ENCODE peak calls at places on chromosomes 2 and 18, in four cellular contexts. One of them, this sample, is unnamed.

GRCh38 chr18:32896781-32897547 is 124.1 kb upstream of the KLHL14 start:
- DNase-seq in glutamatergic neuron: no peak
- DNase-seq in Panc1: no peak
- DNase-seq in nephron progenitor cell: no peak
- DNase-seq in this sample: no peak

GRCh38 chr2:48413676-48414075 is 116.3 kb upstream of the STON1 start:
- DNase-seq in nephron progenitor cell: no peak
- DNase-seq in glutamatergic neuron: no peak
- DNase-seq in Panc1: no peak
- DNase-seq in this sample: no peak

GRCh38 chr2:80429251-80429650 is 124.7 kb upstream of the LRRTM1 start:
- DNase-seq in nephron progenitor cell: no peak
- DNase-seq in Panc1: no peak
- DNase-seq in glutamatergic neuron: no peak
- DNase-seq in this sample: no peak

GRCh38 chr18:74702951-74703350 is 105.3 kb downstream of the ZNF407 start:
- DNase-seq in Panc1: no peak
- DNase-seq in nephron progenitor cell: no peak
- DNase-seq in glutamatergic neuron: no peak
- DNase-seq in this sample: no peak

GRCh38 chr2:43224131-43224570 is 2.3 kb downstream of the ZFP36L2 start:
- DNase-seq in glutamatergic neuron: peak
- DNase-seq in Panc1: no peak
- DNase-seq in nephron progenitor cell: peak
- DNase-seq in this sample: peak

GRCh38 chr2:18312818-18313217 is 247.6 kb downstream of the RDH14 start:
- DNase-seq in glutamatergic neuron: no peak
- DNase-seq in Panc1: no peak
- DNase-seq in nephron progenitor cell: no peak
- DNase-seq in this sample: no peak

GRCh38 chr2:191933307-191934105 is 86.6 kb upstream of the CAVIN2 start:
- DNase-seq in Panc1: no peak
- DNase-seq in nephron progenitor cell: no peak
- DNase-seq in glutamatergic neuron: peak
- DNase-seq in this sample: no peak

GRCh38 chr18:73509460-73509859 is 638.2 kb downstream of the FBXO15 start:
- DNase-seq in nephron progenitor cell: no peak
- DNase-seq in glutamatergic neuron: no peak
- DNase-seq in Panc1: no peak
- DNase-seq in this sample: no peak

GRCh38 chr2:102063360-102063947 is 71.7 kb downstream of the IL1R2 start:
- DNase-seq in Panc1: no peak
- DNase-seq in glutamatergic neuron: no peak
- DNase-seq in nephron progenitor cell: no peak
- DNase-seq in this sample: no peak

GRCh38 chr2:117272975-117273671 is 541.4 kb upstream of the DDX18 start:
- DNase-seq in Panc1: no peak
- DNase-seq in glutamatergic neuron: no peak
- DNase-seq in nephron progenitor cell: peak
- DNase-seq in this sample: no peak

GRCh38 chr18:58639751-58640427 is 11.0 kb upstream of the ALPK2 start:
- DNase-seq in Panc1: no peak
- DNase-seq in glutamatergic neuron: no peak
- DNase-seq in nephron progenitor cell: no peak
- DNase-seq in this sample: no peak

GRCh38 chr2:30421026-30421425 is 26.0 kb upstream of the LCLAT1 start:
- DNase-seq in Panc1: no peak
- DNase-seq in glutamatergic neuron: no peak
- DNase-seq in nephron progenitor cell: no peak
- DNase-seq in this sample: no peak

GRCh38 chr2:106991866-106992265 is 105.9 kb upstream of the ST6GAL2 start:
- DNase-seq in glutamatergic neuron: no peak
- DNase-seq in nephron progenitor cell: no peak
- DNase-seq in Panc1: no peak
- DNase-seq in this sample: no peak

GRCh38 chr2:138689705-138690104 is 90.5 kb downstream of the NXPH2 start:
- DNase-seq in glutamatergic neuron: no peak
- DNase-seq in nephron progenitor cell: no peak
- DNase-seq in Panc1: no peak
- DNase-seq in this sample: no peak

GRCh38 chr2:12929806-12930205 is 213.1 kb downstream of the TRIB2 start:
- DNase-seq in glutamatergic neuron: no peak
- DNase-seq in nephron progenitor cell: no peak
- DNase-seq in Panc1: no peak
- DNase-seq in this sample: no peak

GRCh38 chr2:100983684-100984310 is 18.3 kb upstream of the RPL31 start:
- DNase-seq in Panc1: no peak
- DNase-seq in glutamatergic neuron: no peak
- DNase-seq in nephron progenitor cell: no peak
- DNase-seq in this sample: no peak

GRCh38 chr2:28436525-28437051 is 43.9 kb downstream of the FOSL2 start:
- DNase-seq in nephron progenitor cell: no peak
- DNase-seq in Panc1: no peak
- DNase-seq in glutamatergic neuron: no peak
- DNase-seq in this sample: no peak

GRCh38 chr2:171154348-171154747 is 6.3 kb downstream of the TLK1 start:
- DNase-seq in nephron progenitor cell: no peak
- DNase-seq in Panc1: no peak
- DNase-seq in glutamatergic neuron: no peak
- DNase-seq in this sample: no peak

GRCh38 chr2:104476075-104476474 is 377.8 kb upstream of the POU3F3 start:
- DNase-seq in nephron progenitor cell: no peak
- DNase-seq in Panc1: no peak
- DNase-seq in glutamatergic neuron: no peak
- DNase-seq in this sample: no peak

GRCh38 chr2:126798276-126799140 is 100.2 kb upstream of the TEX51 start:
- DNase-seq in glutamatergic neuron: no peak
- DNase-seq in nephron progenitor cell: no peak
- DNase-seq in Panc1: no peak
- DNase-seq in this sample: no peak

GRCh38 chr2:55880416-55881143 is 43.0 kb downstream of the EFEMP1 start:
- DNase-seq in nephron progenitor cell: no peak
- DNase-seq in Panc1: no peak
- DNase-seq in glutamatergic neuron: no peak
- DNase-seq in this sample: no peak

GRCh38 chr2:99784946-99785345 is 295.1 kb upstream of the REV1 start:
- DNase-seq in glutamatergic neuron: no peak
- DNase-seq in Panc1: no peak
- DNase-seq in nephron progenitor cell: no peak
- DNase-seq in this sample: no peak
- TF ChIP-seq CTCF in glutamatergic neuron: no peak
- TF ChIP-seq CTCF in Panc1: no peak
- TF ChIP-seq CTCF in nephron progenitor cell: no peak
- TF ChIP-seq CTCF in this sample: no peak

GRCh38 chr18:31436825-31437224 is 10.7 kb upstream of the DSG3 start:
- DNase-seq in glutamatergic neuron: no peak
- DNase-seq in Panc1: no peak
- DNase-seq in nephron progenitor cell: no peak
- DNase-seq in this sample: no peak
- TF ChIP-seq CTCF in glutamatergic neuron: no peak
- TF ChIP-seq CTCF in Panc1: no peak
- TF ChIP-seq CTCF in nephron progenitor cell: no peak
- TF ChIP-seq CTCF in this sample: no peak

GRCh38 chr18:54926593-54927297 is 32.5 kb downstream of the CCDC68 start:
- DNase-seq in Panc1: no peak
- DNase-seq in nephron progenitor cell: no peak
- DNase-seq in glutamatergic neuron: no peak
- DNase-seq in this sample: no peak

GRCh38 chr18:54928236-54928635 is 31.0 kb downstream of the CCDC68 start:
- DNase-seq in nephron progenitor cell: no peak
- DNase-seq in glutamatergic neuron: no peak
- DNase-seq in Panc1: no peak
- DNase-seq in this sample: no peak

GRCh38 chr18:54932472-54932871 is 26.8 kb downstream of the CCDC68 start:
- DNase-seq in nephron progenitor cell: no peak
- DNase-seq in Panc1: no peak
- DNase-seq in glutamatergic neuron: no peak
- DNase-seq in this sample: no peak

DNA sequence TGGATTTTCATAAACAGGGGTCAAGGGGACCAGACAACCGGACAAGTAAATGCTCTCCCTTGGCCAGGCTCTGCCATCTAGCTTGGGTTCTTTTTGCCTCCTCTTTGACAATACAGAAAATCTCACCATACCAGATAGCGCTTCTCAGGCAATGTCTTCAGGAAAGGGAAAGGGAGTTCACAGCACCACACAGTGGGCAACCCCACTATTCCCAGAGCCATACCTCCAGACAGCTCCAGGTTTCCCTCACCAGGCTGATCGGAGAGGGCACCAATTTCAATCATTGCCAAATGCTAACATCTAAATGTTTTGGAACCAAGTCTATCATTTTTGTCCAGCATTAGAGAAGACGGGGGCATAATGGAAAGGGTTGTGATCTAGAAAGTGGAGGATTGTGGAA is 28.1 kb downstream of the CCDC68 start:
- DNase-seq in glutamatergic neuron: no peak
- DNase-seq in Panc1: no peak
- DNase-seq in nephron progenitor cell: no peak
- DNase-seq in this sample: no peak
- TF ChIP-seq CTCF in glutamatergic neuron: no peak
- TF ChIP-seq CTCF in Panc1: no peak
- TF ChIP-seq CTCF in nephron progenitor cell: no peak
- TF ChIP-seq CTCF in this sample: no peak

GRCh38 chr18:11464129-11464528 is 145.3 kb upstream of the SLC35G4 start:
- DNase-seq in Panc1: no peak
- DNase-seq in glutamatergic neuron: no peak
- DNase-seq in nephron progenitor cell: no peak
- DNase-seq in this sample: no peak
- TF ChIP-seq CTCF in Panc1: no peak
- TF ChIP-seq CTCF in glutamatergic neuron: no peak
- TF ChIP-seq CTCF in nephron progenitor cell: no peak
- TF ChIP-seq CTCF in this sample: no peak

GRCh38 chr2:10022886-10023662 is 20.3 kb upstream of the KLF11 start:
- DNase-seq in nephron progenitor cell: no peak
- DNase-seq in Panc1: no peak
- DNase-seq in glutamatergic neuron: no peak
- DNase-seq in this sample: no peak
- TF ChIP-seq CTCF in nephron progenitor cell: no peak
- TF ChIP-seq CTCF in Panc1: no peak
- TF ChIP-seq CTCF in glutamatergic neuron: no peak
- TF ChIP-seq CTCF in this sample: no peak

DNA sequence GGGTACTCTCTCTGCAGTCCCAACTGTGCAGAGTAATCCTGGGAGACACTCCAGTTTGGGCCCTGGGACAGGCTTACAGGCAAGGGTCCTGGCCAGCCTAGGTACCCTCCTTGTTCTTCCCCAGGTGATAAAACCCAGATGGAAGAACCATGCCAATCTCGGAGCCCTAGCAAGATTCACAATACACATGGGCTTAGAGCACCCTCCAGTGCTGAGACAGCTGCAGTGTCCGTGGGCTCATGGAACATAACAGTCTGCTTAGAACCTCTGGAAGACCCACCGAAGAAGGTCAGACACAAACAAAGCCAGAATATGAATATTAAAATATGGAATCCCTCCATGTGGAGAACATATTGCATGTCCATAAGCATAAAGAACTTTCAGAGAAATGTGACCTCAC is 568.1 kb downstream of the KCNJ3 start:
- DNase-seq in glutamatergic neuron: no peak
- DNase-seq in nephron progenitor cell: no peak
- DNase-seq in Panc1: no peak
- DNase-seq in this sample: no peak
- TF ChIP-seq CTCF in glutamatergic neuron: no peak
- TF ChIP-seq CTCF in nephron progenitor cell: no peak
- TF ChIP-seq CTCF in Panc1: no peak
- TF ChIP-seq CTCF in this sample: peak

GRCh38 chr2:85714841-85715240 is 20.7 kb downstream of the GNLY start:
- DNase-seq in nephron progenitor cell: no peak
- DNase-seq in glutamatergic neuron: no peak
- DNase-seq in Panc1: no peak
- DNase-seq in this sample: no peak

GRCh38 chr2:85711578-85712060 is 17.5 kb downstream of the GNLY start:
- DNase-seq in glutamatergic neuron: no peak
- DNase-seq in nephron progenitor cell: no peak
- DNase-seq in Panc1: no peak
- DNase-seq in this sample: no peak

GRCh38 chr2:85712261-85712660 is 18.1 kb downstream of the GNLY start:
- DNase-seq in Panc1: no peak
- DNase-seq in nephron progenitor cell: no peak
- DNase-seq in glutamatergic neuron: no peak
- DNase-seq in this sample: no peak

GRCh38 chr2:85713836-85714235 is 19.7 kb downstream of the GNLY start:
- DNase-seq in glutamatergic neuron: no peak
- DNase-seq in Panc1: no peak
- DNase-seq in nephron progenitor cell: no peak
- DNase-seq in this sample: no peak

GRCh38 chr2:85712849-85713612 is 18.9 kb downstream of the GNLY start:
- DNase-seq in glutamatergic neuron: no peak
- DNase-seq in Panc1: no peak
- DNase-seq in nephron progenitor cell: no peak
- DNase-seq in this sample: no peak
- TF ChIP-seq CTCF in glutamatergic neuron: no peak
- TF ChIP-seq CTCF in Panc1: no peak
- TF ChIP-seq CTCF in nephron progenitor cell: no peak
- TF ChIP-seq CTCF in this sample: no peak